ENCODE peak calls at places on chromosomes 16 and 17, in five cellular contexts. R is activated CD4-positive, alpha-beta T cell treated with anti-CD3 and anti-CD28 coated beads, Interleukin-2, amount 50 U/mL, for 24 hours; P is HCT116; Q is GM13977; H is C1 segment of cervical spinal cord. X is an unnamed sample.

GRCh38 chr17:76630151-76630550 is 13.4 kb downstream of the ST6GALNAC1 start:
- DNase-seq in R (no peak), P (no peak), Q (no peak), H (no peak), X (no peak)

GRCh38 chr16:67934306-67935095 is 2.1 kb downstream of the PSMB10 start:
- DNase-seq in R (no peak), P (no peak), Q (no peak), H (no peak), X (no peak)

GRCh38 chr17:28120766-28121165 is 78.3 kb downstream of the NLK start:
- DNase-seq in R (no peak), P (no peak), Q (no peak), H (no peak), X (no peak)

GRCh38 chr16:88686439-88687253 is at the start of gene SNAI3:
- DNase-seq in R (peak), P (peak), Q (peak), H (peak), X (peak)

GRCh38 chr16:57887711-57888110 is 83.2 kb downstream of the CNGB1 start:
- DNase-seq in R (no peak), P (no peak), Q (no peak), H (no peak), X (no peak)

GRCh38 chr17:56112086-56112485 is 41.2 kb upstream of the ANKFN1 start:
- DNase-seq in R (no peak), P (no peak), Q (no peak), H (no peak), X (no peak)

GRCh38 chr16:3074860-3075545 is 9.6 kb downstream of the IL32 start:
- DNase-seq in R (peak), P (no peak), Q (peak), H (no peak), X (no peak)

GRCh38 chr17:58219789-58220183 is 731 bp upstream of the MKS1 start:
- DNase-seq in R (no peak), P (no peak), Q (no peak), H (no peak), X (no peak)

GRCh38 chr17:13374203-13375143 is 227.3 kb downstream of the HS3ST3A1 start:
- DNase-seq in R (no peak), P (no peak), Q (no peak), H (peak), X (no peak)

GRCh38 chr17:9976283-9977009 is 71.4 kb upstream of the RCVRN start:
- DNase-seq in R (no peak), P (no peak), Q (no peak), H (no peak), X (no peak)

GRCh38 chr16:73890524-73891500 is 405.8 kb upstream of the PSMD7 start:
- DNase-seq in R (no peak), P (no peak), Q (no peak), H (no peak), X (peak)

GRCh38 chr17:79793924-79794304 is 3.0 kb downstream of the CBX8 start:
- DNase-seq in R (no peak), P (peak), Q (no peak), H (peak), X (no peak)

GRCh38 chr16:23901178-23902131 is 65.7 kb downstream of the PRKCB start:
- DNase-seq in R (no peak), P (no peak), Q (no peak), H (no peak), X (peak)

GRCh38 chr17:40836020-40836419 is 13.6 kb upstream of the KRT10 start:
- DNase-seq in R (no peak), P (no peak), Q (no peak), H (no peak), X (no peak)

GRCh38 chr17:3659541-3660111 is 8.8 kb downstream of the TAX1BP3 start:
- DNase-seq in R (no peak), P (no peak), Q (no peak), H (no peak), X (peak)

GRCh38 chr17:7260601-7261376 is 1.5 kb downstream of the CLDN7 start:
- DNase-seq in R (no peak), P (no peak), Q (peak), H (no peak), X (no peak)

GRCh38 chr16:49816782-49817370 is 39.0 kb downstream of the ZNF423 start:
- DNase-seq in R (no peak), P (no peak), Q (no peak), H (no peak), X (no peak)

GRCh38 chr17:21007646-21008045 is 35.2 kb downstream of the USP22 start:
- DNase-seq in R (no peak), P (no peak), Q (no peak), H (no peak), X (no peak)

GRCh38 chr16:54936979-54937672 is 6.5 kb downstream of the IRX5 start:
- DNase-seq in R (no peak), P (no peak), Q (peak), H (peak), X (no peak)

GRCh38 chr16:19851476-19851875 is 33.2 kb downstream of the GPRC5B start:
- DNase-seq in R (no peak), P (no peak), Q (no peak), H (peak), X (peak)

GRCh38 chr17:7208754-7209460 is 10.7 kb downstream of the DLG4 start:
- DNase-seq in R (no peak), P (no peak), Q (no peak), H (no peak), X (no peak)

GRCh38 chr17:50539762-50540440 is 7.1 kb upstream of the SPATA20 start:
- DNase-seq in R (no peak), P (no peak), Q (no peak), H (no peak), X (no peak)

GRCh38 chr16:67842509-67843342 is 606 bp downstream of the THAP11 start:
- DNase-seq in R (peak), P (no peak), Q (peak), H (peak), X (peak)

GRCh38 chr17:4101127-4101798 is 41.6 kb downstream of the ZZEF1 start:
- DNase-seq in R (no peak), P (no peak), Q (peak), H (no peak), X (no peak)

GRCh38 chr16:71900336-71900735 is 5.0 kb downstream of the IST1 start:
- DNase-seq in R (no peak), P (no peak), Q (no peak), H (no peak), X (no peak)

GRCh38 chr17:71085238-71086033 is 916.1 kb downstream of the KCNJ2 start:
- DNase-seq in R (no peak), P (peak), Q (no peak), H (no peak), X (no peak)

GRCh38 chr16:67068212-67068753 is 39.3 kb downstream of the CBFB start:
- DNase-seq in R (no peak), P (no peak), Q (no peak), H (no peak), X (no peak)